ENCODE peak calls at places on chromosome 13, in five cellular contexts. One of them, this sample, is unnamed.

GRCh38 chr13:43388282-43389034 is 365.1 kb downstream of the DNAJC15 start:
- DNase-seq in HepG2: no peak
- DNase-seq in A549: no peak
- DNase-seq in endothelial cell of umbilical vein: no peak
- DNase-seq in K562: no peak
- DNase-seq in this sample: no peak

GRCh38 chr13:75566658-75567057 is 17.1 kb downstream of the UCHL3 start:
- DNase-seq in K562: no peak
- DNase-seq in HepG2: peak
- DNase-seq in A549: peak
- DNase-seq in endothelial cell of umbilical vein: peak
- DNase-seq in this sample: peak

GRCh38 chr13:37647038-37647650 is 48.6 kb upstream of the POSTN start:
- DNase-seq in K562: no peak
- DNase-seq in A549: no peak
- DNase-seq in endothelial cell of umbilical vein: peak
- DNase-seq in HepG2: no peak
- DNase-seq in this sample: no peak

GRCh38 chr13:24253520-24254150 is 55.7 kb upstream of the C1QTNF9 start:
- DNase-seq in HepG2: no peak
- DNase-seq in A549: no peak
- DNase-seq in K562: no peak
- DNase-seq in endothelial cell of umbilical vein: no peak
- DNase-seq in this sample: no peak

GRCh38 chr13:30179547-30180256 is 127.6 kb downstream of the KATNAL1 start:
- DNase-seq in K562: no peak
- DNase-seq in A549: no peak
- DNase-seq in endothelial cell of umbilical vein: no peak
- DNase-seq in HepG2: no peak
- DNase-seq in this sample: no peak

GRCh38 chr13:101452519-101453485 is at the start of gene ITGBL1:
- DNase-seq in K562: no peak
- DNase-seq in endothelial cell of umbilical vein: peak
- DNase-seq in A549: no peak
- DNase-seq in HepG2: no peak
- DNase-seq in this sample: no peak

GRCh38 chr13:74251778-74252519 is 117.7 kb upstream of the KLF12 start:
- DNase-seq in endothelial cell of umbilical vein: no peak
- DNase-seq in HepG2: no peak
- DNase-seq in K562: no peak
- DNase-seq in A549: no peak
- DNase-seq in this sample: no peak

GRCh38 chr13:84273163-84273562 is 390.9 kb upstream of the SLITRK1 start:
- DNase-seq in HepG2: no peak
- DNase-seq in A549: no peak
- DNase-seq in endothelial cell of umbilical vein: no peak
- DNase-seq in K562: no peak
- DNase-seq in this sample: no peak

GRCh38 chr13:20924758-20925394 is 22.3 kb upstream of the XPO4 start:
- DNase-seq in endothelial cell of umbilical vein: peak
- DNase-seq in HepG2: peak
- DNase-seq in K562: peak
- DNase-seq in A549: peak
- DNase-seq in this sample: peak

GRCh38 chr13:69580255-69580654 is 527.4 kb upstream of the ATXN8OS start:
- DNase-seq in HepG2: no peak
- DNase-seq in endothelial cell of umbilical vein: no peak
- DNase-seq in A549: no peak
- DNase-seq in K562: no peak
- DNase-seq in this sample: no peak

GRCh38 chr13:20336761-20337160 is 104.6 kb upstream of the GJB6 start:
- DNase-seq in HepG2: no peak
- DNase-seq in A549: no peak
- DNase-seq in K562: no peak
- DNase-seq in endothelial cell of umbilical vein: no peak
- DNase-seq in this sample: no peak

GRCh38 chr13:101751488-101751887 is 299.0 kb downstream of the ITGBL1 start:
- DNase-seq in K562: no peak
- DNase-seq in A549: no peak
- DNase-seq in HepG2: no peak
- DNase-seq in endothelial cell of umbilical vein: peak
- DNase-seq in this sample: peak

GRCh38 chr13:76672422-76672821 is 213.8 kb downstream of the KCTD12 start:
- DNase-seq in HepG2: no peak
- DNase-seq in K562: no peak
- DNase-seq in A549: no peak
- DNase-seq in endothelial cell of umbilical vein: no peak
- DNase-seq in this sample: no peak

DNA sequence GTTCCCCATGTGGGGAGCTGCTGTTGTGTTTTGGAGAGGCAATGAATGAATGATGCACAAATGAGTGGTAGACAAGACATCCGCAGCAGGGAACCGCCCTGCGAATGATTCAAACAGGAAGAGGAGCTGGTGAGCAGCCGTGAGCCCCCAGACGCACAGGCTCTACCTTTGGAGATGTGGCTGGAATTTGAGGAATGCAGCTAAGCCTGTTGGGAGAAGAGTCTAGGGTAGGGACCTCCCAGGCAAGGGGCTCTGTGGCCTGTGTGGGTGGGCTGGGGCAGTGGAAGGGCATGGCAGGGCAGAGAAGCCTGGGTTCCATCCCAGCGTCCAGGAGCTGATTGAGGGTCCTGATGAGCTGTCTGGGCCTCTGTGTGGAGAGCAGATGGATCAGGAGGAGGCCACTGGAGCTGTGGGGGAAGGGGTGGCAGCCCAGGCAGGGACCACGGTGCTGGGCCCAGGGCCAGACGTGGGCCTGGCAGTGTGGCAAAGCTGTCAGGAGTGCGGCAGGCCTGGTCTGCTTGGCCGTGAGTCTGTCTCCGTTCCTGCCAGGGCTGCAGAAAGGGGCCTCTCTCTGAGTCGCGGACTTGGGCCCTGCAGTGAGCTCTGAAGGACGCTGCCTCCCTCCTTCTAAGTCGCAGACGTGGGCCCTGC is 41.8 kb upstream of the DCUN1D2 start:
- DNase-seq in K562: no peak
- DNase-seq in HepG2: no peak
- DNase-seq in A549: no peak
- DNase-seq in endothelial cell of umbilical vein: no peak
- DNase-seq in this sample: no peak
- TF ChIP-seq MYC in K562: no peak
- TF ChIP-seq MYC in HepG2: no peak
- TF ChIP-seq MYC in A549: no peak
- TF ChIP-seq MYC in endothelial cell of umbilical vein: no peak
- TF ChIP-seq MYC in this sample: no peak

GRCh38 chr13:99034333-99035085 is 56.6 kb upstream of the DOCK9 start:
- DNase-seq in HepG2: no peak
- DNase-seq in K562: no peak
- DNase-seq in A549: no peak
- DNase-seq in endothelial cell of umbilical vein: no peak
- DNase-seq in this sample: no peak
- TF ChIP-seq CTCF in HepG2: no peak
- TF ChIP-seq CTCF in K562: no peak
- TF ChIP-seq CTCF in A549: no peak
- TF ChIP-seq CTCF in endothelial cell of umbilical vein: no peak
- TF ChIP-seq CTCF in this sample: no peak

DNA sequence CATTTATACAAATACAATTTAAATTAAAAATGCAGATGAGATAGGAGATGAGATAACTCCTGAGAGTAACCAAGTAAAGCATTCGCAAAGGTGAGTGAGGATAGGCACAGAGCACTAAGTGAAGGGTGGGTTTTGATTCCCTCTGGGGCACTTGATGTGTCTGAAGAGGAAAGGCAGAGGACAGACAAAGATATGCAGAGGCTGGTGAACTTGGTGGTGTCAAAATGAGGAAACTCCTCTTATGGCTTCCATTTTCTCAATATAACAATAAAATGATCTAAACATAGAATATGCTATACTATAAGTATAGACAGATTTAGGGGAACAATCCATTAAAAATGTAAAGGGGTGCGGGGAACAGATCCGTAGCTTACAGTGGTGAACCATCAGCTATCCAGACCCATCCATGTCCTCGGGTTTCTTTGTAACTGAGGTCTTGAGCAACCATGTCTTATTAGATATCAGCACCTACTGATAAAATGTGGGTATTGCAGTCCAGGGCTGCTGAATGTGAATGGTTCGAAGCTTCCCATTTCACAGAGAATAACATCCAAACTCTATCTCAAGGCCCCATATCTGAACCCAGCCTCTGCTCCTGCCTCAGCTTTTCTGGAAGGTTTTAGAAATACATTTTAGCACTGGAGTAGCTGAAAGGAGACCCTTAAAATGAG is 73.9 kb upstream of the SLC10A2 start:
- DNase-seq in K562: peak
- DNase-seq in HepG2: peak
- DNase-seq in A549: peak
- DNase-seq in endothelial cell of umbilical vein: no peak
- DNase-seq in this sample: peak
- TF ChIP-seq MYC in K562: no peak
- TF ChIP-seq MYC in HepG2: no peak
- TF ChIP-seq MYC in A549: no peak
- TF ChIP-seq MYC in endothelial cell of umbilical vein: no peak
- TF ChIP-seq MYC in this sample: no peak

DNA sequence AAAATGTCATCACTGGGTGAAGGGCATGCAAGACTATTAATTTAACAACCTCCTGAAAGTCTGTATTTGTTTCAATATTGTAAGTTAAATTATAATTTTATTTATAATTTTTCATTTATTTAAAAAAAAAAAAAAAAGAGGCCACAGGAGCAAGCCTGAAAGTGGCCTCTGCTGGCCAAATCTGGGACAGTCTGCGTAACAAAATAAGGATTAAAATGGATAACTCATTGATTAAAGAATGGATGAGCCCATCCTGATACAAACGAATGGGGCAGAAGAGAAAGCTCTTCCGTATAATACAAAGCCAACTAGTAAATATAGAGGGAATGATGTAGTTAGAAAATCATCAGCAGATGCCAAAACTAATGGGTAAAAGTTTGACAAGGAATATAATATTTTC is 36.2 kb downstream of the SUCLA2 start:
- DNase-seq in HepG2: no peak
- DNase-seq in A549: no peak
- DNase-seq in K562: no peak
- DNase-seq in endothelial cell of umbilical vein: no peak
- DNase-seq in this sample: no peak
- TF ChIP-seq CTCF in HepG2: no peak
- TF ChIP-seq CTCF in A549: no peak
- TF ChIP-seq CTCF in K562: no peak
- TF ChIP-seq CTCF in endothelial cell of umbilical vein: no peak
- TF ChIP-seq CTCF in this sample: no peak